ENCODE peak calls at places on chromosomes 7 and 10, in eight cellular contexts. W is Daoy, L is cardiac septum, P is AG04450, V is WERI-Rb-1, F is glutamatergic neuron, M is amniotic stem cell, X is mucosa of gallbladder. Q is an unnamed sample.

GRCh38 chr7:106865130-106866115 is at the start of gene PIK3CG:
- DNase-seq in W (no peak), M (no peak), V (no peak), P (no peak), X (no peak), L (no peak), F (no peak), Q (no peak)

GRCh38 chr10:74208081-74208480 is 57.1 kb downstream of the ADK start:
- DNase-seq in P (no peak), V (no peak), M (no peak), L (no peak), F (peak; percentile 57), X (no peak), W (no peak), Q (no peak)

GRCh38 chr10:7092603-7093002 is 318.2 kb downstream of the SFMBT2 start:
- DNase-seq in F (no peak), P (no peak), X (no peak), V (no peak), L (no peak), M (no peak), W (no peak), Q (no peak)

GRCh38 chr10:128095023-128095752 is 31.0 kb downstream of the MKI67 start:
- DNase-seq in P (no peak), F (no peak), L (no peak), W (no peak), V (no peak), X (no peak), M (no peak), Q (no peak)

GRCh38 chr10:61792097-61792496 is 109.4 kb upstream of the ARID5B start:
- DNase-seq in W (no peak), P (no peak), M (no peak), L (no peak), V (no peak), F (no peak), X (no peak), Q (no peak)

GRCh38 chr10:123381271-123381670 is 227.1 kb downstream of the BUB3 start:
- DNase-seq in X (no peak), W (peak; percentile 45), V (no peak), P (no peak), L (no peak), M (no peak), F (no peak), Q (no peak)

GRCh38 chr10:47311193-47311899 is 10.9 kb upstream of the GDF2 start:
- DNase-seq in W (peak; percentile 27), X (peak; percentile 59), P (no peak), M (no peak), L (no peak), V (no peak), F (no peak), Q (no peak)

GRCh38 chr10:122264931-122265330 is 6.2 kb upstream of the BTBD16 start:
- DNase-seq in P (no peak), X (no peak), W (no peak), M (no peak), V (no peak), F (no peak), L (no peak), Q (no peak)

GRCh38 chr7:117010375-117011133 is 57.3 kb downstream of the ST7 start:
- DNase-seq in V (no peak), M (no peak), F (no peak), L (no peak), P (no peak), W (peak; percentile 49), X (no peak), Q (no peak)

GRCh38 chr7:143381427-143382125 is 431 bp downstream of the ZYX start:
- DNase-seq in M (no peak), L (no peak), X (peak; percentile 72), V (no peak), P (peak; percentile 55), W (peak; percentile 78), F (no peak), Q (no peak)

GRCh38 chr10:38010150-38010903 is at the start of gene ZNF33A:
- DNase-seq in L (peak; percentile 95), W (peak; percentile 92), F (peak; percentile 79), X (peak; percentile 94), V (peak; percentile 95), P (peak; percentile 62), M (peak; percentile 92), Q (peak; percentile 20)

Q was measured in NCI-H524 treated with DMSO at 0.1 percent for 48 hours.